ENCODE peak calls at places on chromosomes 5 and 9, in ten cellular contexts. E is GM12878, H is fibroblast of lung, I is mammary epithelial cell, J is spleen, T is pancreas, Z is IMR-90, G is tibial artery, Y is transverse colon, X is heart left ventricle. F is an unnamed sample.

GRCh38 chr5:58934629-58935097 is 351.8 kb downstream of the RAB3C start:
- DNase-seq in Z (no peak), I (no peak), J (no peak), T (no peak), G (no peak), Y (no peak), X (no peak), H (peak; percentile 42), E (no peak), F (no peak)

GRCh38 chr5:53424691-53425597 is 55.5 kb upstream of the FST start:
- DNase-seq in E (no peak), Z (no peak), T (no peak), X (no peak), H (peak; percentile 62), G (no peak), J (no peak), I (peak; percentile 73), Y (no peak), F (no peak)

GRCh38 chr9:101478906-101479305 is 43.3 kb upstream of the ALDOB start:
- DNase-seq in J (no peak), H (no peak), Y (no peak), X (no peak), T (no peak), G (no peak), E (no peak), I (no peak), Z (no peak), F (peak; percentile 84)

GRCh38 chr5:154646841-154647759 is 108.1 kb upstream of the LARP1 start:
- DNase-seq in T (peak; percentile 93), Y (peak; percentile 78), H (peak; percentile 46), X (peak; percentile 24), G (peak; percentile 42), I (peak; percentile 17), J (peak; percentile 79), Z (peak; percentile 12), E (no peak), F (peak; percentile 98)

GRCh38 chr5:132229236-132229635 is 1.6 kb upstream of the P4HA2 start:
- DNase-seq in T (no peak), X (no peak), E (no peak), Z (no peak), H (no peak), Y (peak; percentile 4), G (no peak), I (no peak), J (peak; percentile 34), F (no peak)

GRCh38 chr5:145587308-145588071 is 247.7 kb downstream of the PRELID2 start:
- DNase-seq in X (no peak), Z (peak; percentile 93), H (peak; percentile 97), Y (no peak), G (no peak), T (no peak), E (no peak), J (no peak), I (peak; percentile 61), F (no peak)

GRCh38 chr5:93193756-93194155 is 387.3 kb downstream of the NR2F1-AS1 start:
- DNase-seq in E (no peak), I (no peak), Y (no peak), G (no peak), T (no peak), H (peak; percentile 53), X (no peak), J (no peak), Z (peak; percentile 36), F (no peak)

GRCh38 chr9:101443358-101443757 is 7.8 kb upstream of the ALDOB start:
- DNase-seq in G (no peak), X (peak; percentile 77), Y (peak; percentile 14), Z (no peak), H (no peak), E (no peak), J (no peak), I (no peak), T (peak; percentile 92), F (peak; percentile 90)

GRCh38 chr5:97694091-97694490 is 511.0 kb upstream of the RIOK2 start:
- DNase-seq in E (no peak), Y (no peak), I (no peak), J (no peak), H (no peak), G (no peak), Z (no peak), T (no peak), X (no peak), F (no peak)

GRCh38 chr9:127783111-127783621 is 2.7 kb upstream of the CDK9 start:
- DNase-seq in Z (no peak), T (peak; percentile 80), Y (peak; percentile 70), X (no peak), G (peak; percentile 43), H (no peak), J (peak; percentile 96), E (peak; percentile 73), I (no peak), F (peak; percentile 66)

GRCh38 chr5:128537999-128538248 is at the start of gene FBN2:
- DNase-seq in X (no peak), I (no peak), Z (no peak), E (no peak), H (no peak), T (no peak), G (no peak), J (peak; percentile 80), Y (no peak), F (no peak)

DNA sequence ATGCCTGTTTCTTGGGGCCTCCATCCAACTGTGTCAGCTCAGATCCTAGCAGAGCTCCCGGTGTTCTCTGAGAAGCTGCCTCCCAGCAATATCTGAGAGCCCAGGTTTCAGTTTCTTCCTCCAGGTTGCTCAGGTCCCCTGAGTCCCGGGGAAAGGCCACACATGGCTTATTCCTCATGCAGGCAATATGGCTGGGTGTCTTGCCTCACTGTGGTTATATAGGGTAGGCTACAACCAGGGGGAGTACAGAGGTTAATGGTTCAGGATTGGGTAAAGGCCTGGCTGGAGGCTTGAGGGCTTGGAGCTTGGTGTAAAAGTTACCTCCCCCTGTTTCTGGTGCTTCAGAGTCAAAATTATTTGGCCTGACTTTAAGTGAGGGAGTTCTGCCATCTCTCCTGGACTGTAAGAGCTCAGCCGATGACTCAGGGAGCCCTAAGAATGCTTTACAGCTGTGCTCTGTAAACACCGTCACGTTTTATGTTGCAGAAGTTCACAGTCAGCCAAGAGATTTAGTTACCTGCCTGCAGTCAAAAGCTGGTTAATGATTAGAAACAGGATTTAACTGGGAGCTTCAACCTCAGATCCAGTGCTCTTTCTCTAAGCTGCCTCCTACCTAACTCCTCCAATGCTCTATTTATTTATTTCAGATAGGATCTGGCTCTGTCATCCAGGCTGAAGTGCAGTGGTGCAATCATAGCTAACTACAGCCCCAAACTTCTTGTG is 24.3 kb upstream of the UBAP2 start:
- DNase-seq in Z (peak; percentile 96), J (no peak), G (no peak), X (no peak), T (no peak), H (peak; percentile 88), Y (peak; percentile 55), I (peak; percentile 79), E (no peak), F (peak; percentile 93)
- H3K27ac ChIP-seq in Z (peak overlapping the region; percentile 87), J (no peak overlapping the region), G (no peak overlapping the region), X (no peak overlapping the region), T (peak overlapping the region; percentile 44), H (no peak overlapping the region), Y (peak overlapping the region; percentile 58), I (no peak overlapping the region), E (peak overlapping the region; percentile 18), F (peak overlapping the region; percentile 7)

GRCh38 chr5:147169846-147170245 is 65.0 kb upstream of the STK32A start:
- DNase-seq in G (no peak), X (no peak), J (no peak), Y (no peak), T (no peak), Z (no peak), E (no peak), I (no peak), H (no peak), F (peak; percentile 64)
- H3K4me1 ChIP-seq in G (no peaks in the 10 kb centered on the region), X (no peaks in the 10 kb centered on the region), J (no peaks in the 10 kb centered on the region), Y (no peaks in the 10 kb centered on the region), T (no peaks in the 10 kb centered on the region), Z (no peaks in the 10 kb centered on the region), E (no peaks in the 10 kb centered on the region), I (peaks cover 2% of the 10 kb centered on the region), H (peaks cover 7% of the 10 kb centered on the region), F (peaks cover 9% of the 10 kb centered on the region)

DNA sequence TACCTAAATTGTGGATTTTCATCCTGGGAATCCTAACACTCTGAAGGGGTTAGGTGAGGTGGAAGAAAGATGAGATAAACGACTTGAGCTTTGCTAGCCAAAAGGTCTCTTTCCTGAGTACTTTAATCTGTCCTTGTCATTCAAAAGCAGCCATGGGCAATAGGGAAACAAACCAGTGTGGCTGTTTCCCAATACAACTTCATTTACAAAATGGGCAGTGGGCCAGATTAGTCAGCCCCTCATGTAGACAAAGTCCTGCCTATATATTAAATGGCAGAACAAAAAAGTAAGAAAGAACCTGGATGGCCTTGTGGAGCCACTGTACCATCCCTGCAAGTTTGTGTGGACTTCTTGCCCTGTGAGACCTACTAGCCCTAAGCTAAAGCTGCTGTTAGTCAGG is 51.0 kb upstream of the NFIL3 start:
- DNase-seq in X (no peak), E (no peak), I (no peak), T (no peak), H (peak; percentile 46), Y (no peak), Z (peak; percentile 73), G (no peak), J (no peak), F (no peak)
- H3K27ac ChIP-seq in X (no peak overlapping the region), E (no peak overlapping the region), I (no peak overlapping the region), T (no peak overlapping the region), H (no peak overlapping the region), Y (no peak overlapping the region), Z (no peak overlapping the region), G (no peak overlapping the region), J (no peak overlapping the region), F (no peak overlapping the region)

GRCh38 chr5:96657068-96657467 is 5.1 kb upstream of the CAST start:
- DNase-seq in I (peak; percentile 96), Y (peak; percentile 56), Z (peak; percentile 94), T (no peak), E (peak; percentile 61), X (no peak), J (no peak), H (peak; percentile 97), G (peak; percentile 39), F (peak; percentile 69)
- H3K4me1 ChIP-seq in I (peaks cover 65% of the 10 kb centered on the region), Y (peaks cover 5% of the 10 kb centered on the region), Z (peaks cover 14% of the 10 kb centered on the region), T (peaks cover 4% of the 10 kb centered on the region), E (peaks cover 12% of the 10 kb centered on the region), X (no peaks in the 10 kb centered on the region), J (peaks cover 4% of the 10 kb centered on the region), H (peaks cover 16% of the 10 kb centered on the region), G (peaks cover 7% of the 10 kb centered on the region), F (no peaks in the 10 kb centered on the region)

DNA sequence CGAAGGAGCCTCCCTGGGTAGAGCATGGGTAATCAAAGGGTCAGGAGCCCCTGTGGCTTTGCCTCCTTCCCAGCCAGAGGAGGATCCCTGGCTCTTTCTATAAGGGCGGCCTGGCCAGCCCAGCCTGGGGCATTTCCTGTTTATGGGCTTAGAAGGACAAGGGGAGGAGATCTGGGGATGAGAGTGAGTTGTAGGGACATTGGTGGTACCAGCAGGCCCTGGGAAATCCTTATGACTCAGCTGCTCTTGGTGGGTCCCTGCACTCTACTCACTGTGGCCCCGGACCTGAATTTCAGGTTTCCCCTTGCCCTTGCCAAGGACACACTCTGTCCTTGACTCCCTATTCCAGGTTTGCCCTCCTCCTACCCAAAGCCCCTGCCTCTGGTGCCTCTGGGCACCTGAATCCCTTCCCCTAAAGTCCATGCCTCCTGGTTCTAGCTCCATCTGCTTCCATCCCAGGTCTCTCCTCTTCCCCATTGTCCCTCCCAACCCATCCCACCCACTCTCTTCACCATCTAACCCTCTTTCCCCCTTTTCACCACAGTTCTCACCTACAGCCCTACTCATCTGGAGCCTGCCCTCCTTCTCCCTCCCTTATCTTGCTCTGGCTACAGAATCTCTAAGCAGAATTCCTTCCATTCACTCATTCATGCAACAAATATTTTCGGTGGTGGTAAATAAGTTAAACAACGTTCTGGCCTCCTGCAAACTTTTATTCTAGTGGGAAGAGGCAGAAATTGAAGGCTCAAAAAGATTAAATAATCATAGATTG is 34.9 kb downstream of the PCDH1 start:
- DNase-seq in Z (peak; percentile 44), T (no peak), Y (no peak), H (peak; percentile 34), J (no peak), I (peak; percentile 20), E (no peak), G (no peak), X (no peak), F (no peak)
- H3K27ac ChIP-seq in Z (peak overlapping the region; percentile 13), T (no peak overlapping the region), Y (peak overlapping the region; percentile 82), H (no peak overlapping the region), J (no peak overlapping the region), I (no peak overlapping the region), E (no peak overlapping the region), G (peak overlapping the region; percentile 69), X (peak overlapping the region; percentile 60), F (peak overlapping the region; percentile 74)

F was measured in small intestine.